ENCODE peak calls at places on chromosomes 2 and 18, in four cellular contexts. W is K562, L is HepG2, Z is GM12878. U is an unnamed sample.

GRCh38 chr2:23658466-23658942 is 268.4 kb downstream of the ATAD2B start:
- DNase-seq in Z (no peak), W (no peak), L (peak), U (no peak)

GRCh38 chr2:149422337-149422990 is 92.1 kb downstream of the LYPD6 start:
- DNase-seq in L (no peak), W (no peak), Z (no peak), U (no peak)

GRCh38 chr2:30601375-30601774 is 154.3 kb downstream of the LCLAT1 start:
- DNase-seq in W (no peak), L (no peak), Z (no peak), U (no peak)

GRCh38 chr2:205768815-205769493 is 86.7 kb downstream of the NRP2 start:
- DNase-seq in W (no peak), Z (no peak), L (no peak), U (no peak)

GRCh38 chr2:217995741-217996141 is 7.1 kb downstream of the TNS1 start:
- DNase-seq in Z (no peak), W (no peak), L (no peak), U (no peak)

GRCh38 chr2:75289771-75290170 is 90.5 kb upstream of the TACR1 start:
- DNase-seq in L (no peak), W (no peak), Z (no peak), U (no peak)

GRCh38 chr2:200863655-200864205 is 728 bp downstream of the CLK1 start:
- DNase-seq in W (no peak), Z (no peak), L (no peak), U (no peak)

GRCh38 chr18:37393945-37394609 is 171.5 kb downstream of the CELF4 start:
- DNase-seq in W (peak), L (no peak), Z (no peak), U (peak)

GRCh38 chr2:227942021-227942420 is 70.6 kb downstream of the DAW1 start:
- DNase-seq in L (no peak), W (no peak), Z (no peak), U (no peak)

GRCh38 chr2:11343344-11343625 is 1.2 kb downstream of the ROCK2 start:
- DNase-seq in Z (no peak), L (no peak), W (no peak), U (no peak)

GRCh38 chr2:152304845-152305244 is 30.1 kb upstream of the FMNL2 start:
- DNase-seq in L (no peak), W (no peak), Z (no peak), U (no peak)

GRCh38 chr2:233747283-233747544 is 12.9 kb upstream of the UGT1A1 start:
- DNase-seq in W (no peak), L (no peak), Z (no peak), U (no peak)

GRCh38 chr2:233745073-233745755 is 14.9 kb upstream of the UGT1A1 start:
- DNase-seq in L (peak), Z (no peak), W (no peak), U (no peak)

GRCh38 chr2:233746475-233747282 is 13.4 kb upstream of the UGT1A1 start:
- DNase-seq in L (no peak), W (no peak), Z (no peak), U (no peak)

GRCh38 chr2:233740875-233741274 is 12.0 kb downstream of the UGT1A3 start:
- DNase-seq in Z (no peak), W (no peak), L (no peak), U (no peak)

GRCh38 chr2:233743464-233744259 is 14.8 kb downstream of the UGT1A3 start:
- DNase-seq in Z (no peak), W (peak), L (no peak), U (no peak)
- TF ChIP-seq TARDBP in Z (no peak), W (no peak), L (no peak), U (no peak)

GRCh38 chr2:3148716-3149115 is 228.9 kb downstream of the EIPR1 start:
- DNase-seq in Z (no peak), W (no peak), L (no peak), U (no peak)

GRCh38 chr2:3149441-3150217 is 228.0 kb downstream of the EIPR1 start:
- DNase-seq in L (no peak), W (no peak), Z (no peak), U (no peak)

GRCh38 chr2:3146175-3146574 is 231.4 kb downstream of the EIPR1 start:
- DNase-seq in Z (no peak), L (no peak), W (no peak), U (no peak)

GRCh38 chr2:3146772-3147640 is 230.6 kb downstream of the EIPR1 start:
- DNase-seq in L (no peak), W (no peak), Z (no peak), U (no peak)

DNA sequence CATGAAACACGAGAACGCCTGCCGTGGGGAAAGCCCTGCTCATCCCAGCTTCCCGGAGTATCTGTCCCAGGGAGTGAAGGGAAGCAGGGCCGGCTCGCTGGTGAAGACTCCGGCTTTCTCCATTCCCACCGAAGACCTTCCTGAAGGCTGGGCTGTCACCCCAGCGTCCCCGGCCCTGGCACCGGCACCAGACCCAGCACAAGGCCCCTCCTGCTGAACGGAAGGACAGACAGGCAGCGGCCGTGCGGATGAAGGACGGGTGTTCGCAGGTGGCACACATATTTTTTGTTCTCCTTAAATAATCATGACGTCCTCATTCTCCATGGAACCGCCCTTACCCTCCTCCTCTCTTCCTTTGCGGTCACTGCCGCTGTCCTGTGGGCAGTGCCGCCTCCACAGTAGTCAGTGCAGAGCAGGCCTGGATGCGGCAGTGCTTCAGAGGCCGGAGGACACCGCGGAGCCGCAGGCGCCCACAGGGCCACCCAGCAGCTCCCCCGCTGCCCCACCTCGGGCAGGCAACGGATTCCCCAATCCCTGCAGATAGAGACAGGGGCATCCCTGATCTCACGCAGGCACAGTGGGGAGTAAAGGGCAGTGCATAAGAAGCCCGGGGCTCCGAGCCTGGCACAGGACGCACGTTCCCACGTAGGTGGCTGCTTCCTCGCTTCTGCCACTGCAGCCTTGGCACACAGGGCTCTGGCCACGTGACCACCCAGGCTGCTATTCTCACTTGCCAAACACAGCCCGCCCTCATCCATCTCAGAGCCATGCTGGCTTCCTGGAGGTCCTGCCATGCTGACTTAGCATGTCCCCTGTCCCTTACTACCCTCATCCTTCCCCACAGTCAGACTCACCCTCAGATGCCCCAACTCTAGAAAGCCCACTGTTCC is 229.7 kb downstream of the EIPR1 start:
- DNase-seq in L (no peak), W (no peak), Z (no peak), U (no peak)
- TF ChIP-seq TARDBP in L (no peak), W (no peak), Z (no peak), U (no peak)

GRCh38 chr2:109024477-109024876 is 35.5 kb upstream of the EDAR start:
- DNase-seq in L (no peak), Z (no peak), W (no peak), U (no peak)
- TF ChIP-seq TARDBP in L (no peak), Z (no peak), W (no peak), U (no peak)

GRCh38 chr2:133270550-133270949 is 297.7 kb downstream of the NCKAP5 start:
- DNase-seq in L (no peak), W (no peak), Z (no peak), U (no peak)

GRCh38 chr2:133271105-133271504 is 297.2 kb downstream of the NCKAP5 start:
- DNase-seq in L (no peak), Z (no peak), W (no peak), U (no peak)

GRCh38 chr2:133266075-133266925 is 302.0 kb downstream of the NCKAP5 start:
- DNase-seq in L (no peak), W (no peak), Z (no peak), U (peak)

GRCh38 chr2:133264951-133265949 is 303.0 kb downstream of the NCKAP5 start:
- DNase-seq in Z (no peak), L (no peak), W (no peak), U (peak)

DNA sequence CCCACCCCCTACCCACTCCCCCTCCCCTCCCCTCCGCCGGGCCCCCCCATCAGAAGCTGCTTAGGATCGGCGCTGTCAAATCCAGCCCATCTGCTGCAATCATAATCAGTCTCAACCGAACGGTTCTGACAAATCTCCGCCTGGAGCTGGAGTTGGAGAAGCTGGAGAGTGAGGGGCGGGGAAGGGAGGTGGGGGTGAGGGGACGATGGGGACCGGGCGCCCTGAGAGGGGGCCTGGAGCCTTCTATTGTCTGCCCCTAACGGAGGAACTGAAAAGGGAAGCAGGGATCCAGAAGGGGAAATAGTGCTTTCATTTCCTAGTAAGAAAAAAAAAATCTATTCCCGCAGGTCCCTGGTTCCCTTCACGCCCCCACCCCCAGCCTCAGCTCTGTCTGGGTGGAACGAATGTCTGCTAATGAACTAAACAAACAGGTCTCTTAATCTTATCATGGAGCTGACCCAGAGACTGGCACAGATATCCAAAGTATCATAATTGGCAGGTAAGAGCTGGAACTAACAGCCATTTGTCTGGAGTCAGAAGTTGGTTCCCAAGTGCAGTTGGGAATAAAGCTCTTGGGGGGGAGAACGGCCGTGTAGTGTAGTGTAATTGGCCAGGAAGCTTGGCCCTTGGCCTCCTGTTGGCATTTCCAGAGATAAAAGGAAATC is 301.2 kb downstream of the NCKAP5 start:
- DNase-seq in W (no peak), Z (no peak), L (no peak), U (peak)
- TF ChIP-seq TARDBP in W (no peak), Z (no peak), L (no peak), U (no peak)

GRCh38 chr2:173151671-173152398 is 76.2 kb downstream of the MAP3K20 start:
- DNase-seq in Z (no peak), W (no peak), L (no peak), U (no peak)
- TF ChIP-seq TARDBP in Z (no peak), W (no peak), L (no peak), U (no peak)

GRCh38 chr2:88724643-88725332 is 33.3 kb downstream of the RPIA start:
- DNase-seq in W (no peak), Z (no peak), L (no peak), U (no peak)

GRCh38 chr2:88733155-88733902 is 41.9 kb downstream of the RPIA start:
- DNase-seq in Z (no peak), L (no peak), W (no peak), U (no peak)

GRCh38 chr2:88735133-88735532 is 43.7 kb downstream of the RPIA start:
- DNase-seq in Z (no peak), L (no peak), W (no peak), U (no peak)

GRCh38 chr2:88729061-88729745 is 37.7 kb downstream of the RPIA start:
- DNase-seq in L (no peak), Z (no peak), W (no peak), U (no peak)
- TF ChIP-seq TARDBP in L (no peak), Z (no peak), W (no peak), U (no peak)

DNA sequence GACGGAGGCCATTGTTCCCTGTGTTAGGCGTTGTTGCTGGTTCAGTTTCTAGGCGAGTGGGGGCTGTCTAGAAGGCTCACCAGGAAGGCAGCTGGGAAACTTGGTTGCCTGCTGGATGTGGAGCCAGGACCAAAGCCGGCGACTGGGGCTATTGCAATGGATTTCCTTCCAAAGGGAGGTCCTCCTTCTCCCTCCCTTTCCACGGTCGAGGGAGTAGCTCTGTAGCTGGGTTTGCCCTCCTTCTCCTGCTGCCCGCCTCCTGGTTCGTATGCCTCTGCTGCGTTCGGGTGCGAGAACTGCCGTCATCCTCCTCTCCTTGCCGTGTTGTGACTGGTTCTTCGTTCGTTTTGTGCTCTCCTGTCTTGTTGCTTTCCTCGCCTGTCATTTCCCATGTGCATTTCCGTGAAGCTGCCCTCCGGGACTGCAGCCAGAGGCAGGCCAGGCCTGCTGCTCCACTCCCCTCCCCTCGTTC is 203.4 kb downstream of the NEDD4L start:
- DNase-seq in W (no peak), Z (no peak), L (no peak), U (no peak)
- TF ChIP-seq TARDBP in W (no peak), Z (no peak), L (no peak), U (no peak)